ENCODE peak calls at places on chromosomes 2 and 18, in nine cellular contexts. Z, Q, J, W, Y, V, E, I and D are unnamed samples.
A peak's percentile ranks its signal among the peaks of the same experiment; 100 is the strongest.

GRCh38 chr2:216661639-216662375 is 28.6 kb downstream of the IGFBP2 start:
- DNase-seq in I (no peak), J (no peak), Y (no peak), Z (no peak), W (no peak), V (no peak), Q (peak; percentile 49), E (peak; percentile 36), D (no peak)

GRCh38 chr2:46304635-46305034 is 7.4 kb downstream of the EPAS1 start:
- DNase-seq in W (no peak), V (no peak), J (no peak), Q (no peak), Z (no peak), Y (no peak), E (no peak), I (no peak), D (no peak)

GRCh38 chr2:204264746-204265145 is 280.5 kb upstream of the PARD3B start:
- DNase-seq in Y (no peak), Q (no peak), W (no peak), V (no peak), Z (no peak), E (no peak), J (no peak), I (no peak), D (no peak)

GRCh38 chr2:120559401-120559800 is 176.3 kb upstream of the GLI2 start:
- DNase-seq in J (no peak), Z (no peak), V (no peak), Q (no peak), I (no peak), E (no peak), Y (no peak), W (no peak), D (no peak)

GRCh38 chr2:176096986-176097819 is 2.4 kb upstream of the HOXD12 start:
- DNase-seq in Y (peak; percentile 76), Q (peak; percentile 92), J (peak; percentile 84), W (no peak), V (no peak), I (no peak), E (peak; percentile 64), Z (peak; percentile 92), D (peak; percentile 72)

GRCh38 chr2:146240376-146240775 is 1604.5 kb upstream of the ACVR2A start:
- DNase-seq in V (no peak), I (no peak), Q (no peak), Y (no peak), E (no peak), W (no peak), Z (no peak), J (no peak), D (no peak)

GRCh38 chr2:145591109-145591809 is 1071.3 kb upstream of the ZEB2 start:
- DNase-seq in E (no peak), Y (no peak), Z (no peak), V (no peak), Q (no peak), W (no peak), J (no peak), I (no peak), D (no peak)

GRCh38 chr2:60925994-60926750 is 44.8 kb downstream of the REL start:
- DNase-seq in E (peak; percentile 31), J (no peak), Q (no peak), V (no peak), Z (no peak), W (no peak), I (no peak), Y (no peak), D (no peak)

GRCh38 chr2:69789129-69789528 is 40.3 kb upstream of the GMCL1 start:
- DNase-seq in Y (no peak), E (peak; percentile 82), I (no peak), Z (no peak), J (no peak), V (no peak), Q (no peak), W (no peak), D (no peak)

GRCh38 chr2:9974344-9974743 is 22.9 kb downstream of the GRHL1 start:
- DNase-seq in Y (no peak), W (no peak), I (no peak), V (no peak), E (no peak), J (no peak), Z (no peak), Q (no peak), D (no peak)

GRCh38 chr18:36104749-36105148 is 24.4 kb downstream of the SLC39A6 start:
- DNase-seq in Z (no peak), E (no peak), I (no peak), W (no peak), Q (no peak), J (no peak), Y (no peak), V (no peak), D (no peak)

GRCh38 chr2:224754129-224754528 is 38.0 kb upstream of the CCDC195 start:
- DNase-seq in J (no peak), Y (no peak), Q (no peak), Z (no peak), W (no peak), E (no peak), V (no peak), I (no peak), D (no peak)

GRCh38 chr18:46322411-46322891 is 218.3 kb downstream of the HAUS1 start:
- DNase-seq in Y (no peak), J (no peak), I (no peak), W (no peak), Q (no peak), V (no peak), E (no peak), Z (no peak), D (no peak)

GRCh38 chr18:32049393-32050161 is 31.0 kb downstream of the RNF125 start:
- DNase-seq in E (no peak), Q (no peak), J (no peak), Y (peak; percentile 34), Z (no peak), W (no peak), V (peak; percentile 92), I (no peak), D (peak; percentile 55)

GRCh38 chr2:10963155-10963554 is 51.4 kb downstream of the KCNF1 start:
- DNase-seq in E (no peak), I (no peak), J (no peak), W (no peak), V (no peak), Y (no peak), Q (no peak), Z (no peak), D (no peak)

GRCh38 chr18:76602169-76602568 is 107.1 kb upstream of the ZNF516 start:
- DNase-seq in V (no peak), Z (no peak), J (no peak), Y (no peak), Q (no peak), I (no peak), W (no peak), E (no peak), D (no peak)

GRCh38 chr2:159879061-159879604 is 81.1 kb upstream of the CD302 start:
- DNase-seq in V (no peak), Q (no peak), E (no peak), J (no peak), Y (no peak), Z (no peak), I (no peak), W (peak; percentile 77), D (no peak)

GRCh38 chr2:74148457-74149248 is 941 bp upstream of the BOLA3 start:
- DNase-seq in Y (no peak), I (no peak), W (no peak), Q (no peak), Z (no peak), E (no peak), J (no peak), V (no peak), D (no peak)

DNA sequence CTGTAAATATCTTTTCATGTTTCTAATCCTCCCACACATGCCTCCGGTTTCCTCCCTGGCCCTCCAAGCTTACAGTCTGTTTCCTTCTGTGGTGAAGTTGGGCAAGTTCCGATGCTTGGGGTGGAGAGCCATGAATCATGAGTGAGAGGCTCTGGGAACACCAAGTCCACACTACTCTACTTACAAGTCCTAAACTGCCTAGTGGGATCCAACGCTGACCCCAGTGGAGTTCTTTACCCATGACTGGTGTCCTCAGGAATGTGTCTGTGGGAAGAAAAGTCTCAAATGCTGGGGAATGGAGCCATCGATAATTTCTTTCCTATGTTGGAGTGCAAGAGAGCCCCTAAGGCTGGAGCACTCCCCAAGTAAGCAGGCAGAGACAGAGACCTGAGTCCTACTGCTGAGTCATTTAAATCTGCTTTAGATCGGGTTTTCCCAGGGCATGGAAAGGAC is 73.5 kb upstream of the KLF7 start:
- DNase-seq in Z (peak; percentile 85), E (no peak), W (no peak), Q (no peak), V (no peak), I (no peak), Y (peak; percentile 28), J (peak; percentile 13), D (peak; percentile 29)
- TF ChIP-seq POLR2AphosphoS5 in Z (peak; percentile 64), E (no peak), W (no peak), Q (no peak), V (peak; percentile 34), I (no peak), Y (peak; percentile 62), J (no peak), D (peak; percentile 20)

DNA sequence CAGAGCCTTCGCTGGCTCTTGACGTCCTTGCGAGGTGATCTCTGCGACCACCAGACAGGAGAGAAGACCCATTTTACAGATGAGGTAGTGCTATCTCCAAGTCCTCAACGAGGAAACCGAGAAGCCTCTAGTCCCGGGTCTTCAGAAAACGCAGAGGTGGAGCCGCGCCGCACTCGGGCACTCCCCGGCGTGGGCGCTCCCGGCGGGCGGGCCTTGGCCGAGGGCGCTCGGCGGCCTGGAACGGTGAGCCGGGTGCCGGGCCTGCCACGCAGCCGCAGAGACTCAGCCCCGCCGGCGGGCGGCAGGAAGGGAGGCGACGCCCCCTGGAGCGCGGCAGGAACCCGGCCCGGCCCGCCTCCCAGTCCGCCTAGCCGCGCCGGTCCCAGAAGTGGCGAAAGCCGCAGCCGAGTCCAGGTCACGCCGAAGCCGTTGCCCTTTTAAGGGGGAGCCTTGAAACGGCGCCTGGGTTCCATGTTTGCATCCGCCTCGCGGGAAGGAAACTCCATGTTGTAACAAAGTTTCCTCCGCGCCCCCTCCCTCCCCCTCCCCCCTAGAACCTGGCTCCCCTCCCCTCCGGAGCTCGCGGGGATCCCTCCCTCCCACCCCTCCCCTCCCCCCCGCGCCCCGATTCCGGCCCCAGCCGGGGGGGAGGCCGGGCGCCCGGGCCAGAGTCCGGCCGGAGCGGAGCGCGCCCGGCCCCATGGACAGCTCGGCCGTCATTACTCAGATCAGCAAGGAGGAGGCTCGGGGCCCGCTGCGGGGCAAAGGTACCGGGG is at the start of gene CTDSP1:
- DNase-seq in Q (peak; percentile 94), Z (peak; percentile 99), V (peak; percentile 98), E (peak; percentile 94), Y (peak; percentile 99), W (peak; percentile 73), I (peak; percentile 98), J (peak; percentile 63), D (peak; percentile 98)
- H3K4me1 ChIP-seq in Q (peaks cover 33% of the 10 kb centered on the region), Z (peaks cover 58% of the 10 kb centered on the region), V (peaks cover 70% of the 10 kb centered on the region), E (peaks cover 55% of the 10 kb centered on the region), Y (peaks cover 76% of the 10 kb centered on the region), W (peaks cover 31% of the 10 kb centered on the region), I (peaks cover 76% of the 10 kb centered on the region), J (peaks cover 81% of the 10 kb centered on the region), D (peaks cover 17% of the 10 kb centered on the region)

GRCh38 chr2:202780514-202781021 is 91.0 kb downstream of the ICA1L start:
- DNase-seq in Q (no peak), W (peak; percentile 39), J (no peak), Y (no peak), Z (no peak), I (no peak), V (no peak), E (no peak), D (no peak)
- TF ChIP-seq EP300 in Q (no peak), W (peak; percentile 60), J (no peak), Y (no peak), Z (no peak), I (no peak), V (no peak), E (no peak), D (no peak)

GRCh38 chr2:238875531-238876231 is 27.8 kb downstream of the TWIST2 start:
- DNase-seq in I (peak; percentile 81), Q (no peak), E (no peak), Z (peak; percentile 90), Y (peak; percentile 22), J (no peak), V (no peak), W (no peak), D (no peak)
- TF ChIP-seq POLR2AphosphoS5 in I (no peak), Q (no peak), E (no peak), Z (peak; percentile 69), Y (no peak), J (no peak), V (peak; percentile 47), W (no peak), D (peak; percentile 47)